ENCODE peak calls at places on chromosomes 5 and 9, in ten cellular contexts. J is AG10803; R is activated CD8-positive, alpha-beta T cell treated with anti-CD3 and anti-CD28 coated beads, Interleukin-2, amount 10 ng/mL, durations not matched to agents 7 days and 5 days; A is EL; P is Right ventricle myocardium superior; K is IMR-90; G is activated CD8-positive, alpha-beta memory T cell treated with anti-CD3 and anti-CD28 coated beads, Interleukin-2, amount 50 U/mL, for 48 hours; O is kidney tubule cell; D is stimulated activated CD4-positive, alpha-beta T cell treated with anti-CD3 and anti-CD28 coated beads, Interleukin-2, amount 100 ng/mL, for 48 hours; U is HTR-8/SVneo. X is an unnamed sample.

GRCh38 chr5:95718203-95718602 is 12.9 kb upstream of the RHOBTB3 start:
- DNase-seq in R (peak), G (no peak), U (no peak), O (no peak), K (no peak), A (peak), J (no peak), P (no peak), D (no peak), X (no peak)

GRCh38 chr9:33860200-33860871 is 43.4 kb downstream of the UBE2R2 start:
- DNase-seq in G (no peak), K (no peak), P (no peak), A (no peak), R (no peak), J (peak), U (no peak), O (no peak), D (no peak), X (no peak)

GRCh38 chr5:172052454-172053236 is 46.2 kb upstream of the FBXW11 start:
- DNase-seq in A (peak), D (no peak), R (no peak), J (peak), G (no peak), K (peak), O (peak), P (peak), U (no peak), X (no peak)

GRCh38 chr5:154111214-154111613 is 72.4 kb downstream of the MFAP3 start:
- DNase-seq in R (no peak), G (no peak), A (no peak), J (no peak), K (no peak), O (no peak), U (no peak), D (no peak), P (no peak), X (no peak)

GRCh38 chr5:151155149-151155776 is 2.3 kb downstream of the ANXA6 start:
- DNase-seq in O (no peak), A (peak), R (peak), P (no peak), G (peak), U (no peak), K (peak), D (no peak), J (peak), X (no peak)

GRCh38 chr9:134301387-134302129 is 24.7 kb upstream of the RXRA start:
- DNase-seq in D (peak), U (no peak), J (no peak), P (peak), G (peak), K (no peak), R (peak), O (no peak), A (no peak), X (no peak)

GRCh38 chr5:135437796-135438560 is 9.2 kb downstream of the DCANP1 start:
- DNase-seq in K (peak), P (peak), A (peak), D (no peak), J (peak), G (peak), O (peak), R (peak), U (peak), X (no peak)

GRCh38 chr5:45639038-45639437 is 57.1 kb downstream of the HCN1 start:
- DNase-seq in O (peak), U (peak), G (no peak), K (no peak), D (no peak), R (no peak), A (no peak), P (no peak), J (no peak), X (no peak)

GRCh38 chr5:127957701-127958190 is 125.8 kb upstream of the SLC12A2 start:
- DNase-seq in U (no peak), K (no peak), G (no peak), O (no peak), J (no peak), R (no peak), D (no peak), A (no peak), P (no peak), X (no peak)

GRCh38 chr5:172548311-172548731 is 92.7 kb upstream of the NEURL1B start:
- DNase-seq in R (no peak), U (no peak), J (no peak), P (no peak), K (no peak), G (no peak), D (no peak), O (no peak), A (no peak), X (no peak)

X was measured in head of caudate nucleus.